ENCODE peak calls at places on chromosome 13, in seven cellular contexts. W, Y, X, P, V, E and H are unnamed samples.

GRCh38 chr13:78816592-78816991 is 157.6 kb upstream of the OBI1 start:
- DNase-seq in E (no peak), X (no peak), Y (no peak), W (no peak), P (peak; percentile 17), V (no peak), H (no peak)

GRCh38 chr13:36344886-36345437 is 1.2 kb downstream of the SPART start:
- DNase-seq in Y (no peak), P (peak; percentile 36), V (no peak), E (no peak), W (no peak), X (no peak), H (peak; percentile 20)

GRCh38 chr13:71149498-71150363 is 717.3 kb downstream of the DACH1 start:
- DNase-seq in P (no peak), X (no peak), W (no peak), E (no peak), Y (no peak), V (no peak), H (no peak)

GRCh38 chr13:113013878-113014751 is 45.1 kb downstream of the MCF2L start:
- DNase-seq in P (no peak), W (no peak), E (no peak), Y (no peak), V (no peak), X (no peak), H (no peak)

GRCh38 chr13:94312511-94313191 is 166.8 kb downstream of the DCT start:
- DNase-seq in V (no peak), X (no peak), P (no peak), W (no peak), Y (no peak), E (no peak), H (no peak)

GRCh38 chr13:51731759-51732158 is 72.2 kb downstream of the DHRS12 start:
- DNase-seq in Y (no peak), P (no peak), E (no peak), V (peak; percentile 52), W (no peak), X (peak; percentile 86), H (no peak)

GRCh38 chr13:32048816-32049215 is 17.2 kb downstream of the FRY start:
- DNase-seq in X (no peak), W (no peak), E (no peak), P (no peak), V (no peak), Y (no peak), H (no peak)

GRCh38 chr13:98972627-98973026 is 5.2 kb downstream of the DOCK9 start:
- DNase-seq in Y (no peak), X (peak; percentile 60), P (no peak), E (peak; percentile 75), V (no peak), W (no peak), H (no peak)

GRCh38 chr13:61258185-61258584 is 157.5 kb downstream of the PCDH20 start:
- DNase-seq in E (no peak), V (no peak), X (no peak), Y (no peak), W (no peak), P (no peak), H (no peak)

GRCh38 chr13:75960538-75960994 is 324.4 kb downstream of the LMO7 start:
- DNase-seq in W (no peak), X (no peak), V (no peak), P (no peak), E (no peak), Y (no peak), H (no peak)

GRCh38 chr13:58977085-58977484 is 1186.6 kb downstream of the DIAPH3 start:
- DNase-seq in E (no peak), P (no peak), V (no peak), W (no peak), X (no peak), Y (no peak), H (no peak)

GRCh38 chr13:96636310-96636709 is 358.0 kb downstream of the OXGR1 start:
- DNase-seq in X (no peak), E (no peak), Y (no peak), W (no peak), V (no peak), P (no peak), H (no peak)

GRCh38 chr13:100100115-100100879 is 11.4 kb downstream of the PCCA start:
- DNase-seq in P (no peak), Y (no peak), E (no peak), X (peak; percentile 57), W (no peak), V (no peak), H (peak; percentile 79)

GRCh38 chr13:91142572-91142971 is 204.9 kb upstream of the MIR17HG start:
- DNase-seq in P (no peak), E (peak; percentile 11), W (no peak), V (no peak), Y (no peak), X (peak; percentile 29), H (no peak)

GRCh38 chr13:67859904-67860303 is 629.8 kb upstream of the PCDH9 start:
- DNase-seq in Y (no peak), V (no peak), P (no peak), E (no peak), W (no peak), X (no peak), H (no peak)

GRCh38 chr13:73171242-73171641 is 112.4 kb downstream of the KLF5 start:
- DNase-seq in X (no peak), P (no peak), V (no peak), E (peak; percentile 74), Y (no peak), W (no peak), H (no peak)

GRCh38 chr13:111667757-111668156 is 347.3 kb downstream of the TEX29 start:
- DNase-seq in W (no peak), P (no peak), E (no peak), V (no peak), Y (no peak), X (no peak), H (no peak)

GRCh38 chr13:100349594-100349993 is 239.0 kb downstream of the GGACT start:
- DNase-seq in X (no peak), P (no peak), E (no peak), Y (no peak), V (no peak), W (no peak), H (no peak)

GRCh38 chr13:50320297-50320862 is 305.1 kb downstream of the KCNRG start:
- DNase-seq in V (peak; percentile 32), E (peak; percentile 40), W (no peak), P (no peak), X (peak; percentile 55), Y (no peak), H (no peak)

GRCh38 chr13:50319603-50320296 is 304.5 kb downstream of the KCNRG start:
- DNase-seq in E (no peak), Y (no peak), X (peak; percentile 62), P (no peak), W (no peak), V (peak; percentile 17), H (no peak)

GRCh38 chr13:109743706-109744453 is 42.5 kb downstream of the IRS2 start:
- DNase-seq in E (no peak), X (peak; percentile 66), W (no peak), P (no peak), Y (no peak), V (no peak), H (no peak)
- TF ChIP-seq CTCF in E (no peak), X (peak; percentile 17), W (no peak), P (no peak), Y (no peak), V (no peak), H (no peak)

DNA sequence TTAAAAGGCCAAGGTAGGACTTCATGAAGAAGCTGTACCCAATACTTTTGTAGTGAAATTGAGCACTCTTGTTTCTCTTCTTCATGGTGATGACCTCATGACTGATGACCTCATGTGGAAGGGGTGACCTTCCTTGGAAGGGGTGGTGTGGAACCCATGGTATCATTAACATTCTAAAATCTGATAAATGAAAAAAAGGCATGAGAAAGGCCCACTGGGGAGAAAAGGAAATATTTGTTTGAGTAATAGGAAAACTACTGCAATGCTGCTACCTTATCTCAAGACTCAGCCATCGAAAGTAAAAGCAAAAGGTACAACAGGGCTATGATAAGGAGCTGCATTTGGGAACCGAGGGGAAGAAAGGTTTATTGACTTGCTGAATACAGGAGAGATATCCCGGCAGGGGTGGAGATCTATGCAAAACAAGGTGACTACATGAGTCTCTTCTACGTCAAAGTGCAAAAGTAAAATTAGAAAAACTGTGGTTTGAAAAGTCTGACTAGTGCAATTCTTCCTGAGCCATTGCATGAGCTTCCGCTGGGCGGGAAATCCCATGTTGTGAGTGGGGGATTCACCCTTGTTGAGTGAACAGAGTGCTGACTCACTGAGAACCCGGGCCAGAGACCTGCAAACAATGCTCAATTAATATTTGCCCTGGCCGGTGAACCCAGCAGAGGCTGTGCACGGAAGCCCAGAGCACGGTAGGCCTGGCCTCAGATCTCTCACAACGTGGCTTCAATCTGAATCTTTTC is 138.9 kb upstream of the RFC3 start:
- DNase-seq in V (peak; percentile 35), Y (peak; percentile 72), E (peak; percentile 77), W (no peak), P (peak; percentile 1), X (peak; percentile 81), H (peak; percentile 68)
- H3K4me3 ChIP-seq in V (no peak overlapping the region), Y (peak overlapping the region; percentile 22), E (no peak overlapping the region), W (no peak overlapping the region), P (no peak overlapping the region), X (no peak overlapping the region), H (no peak overlapping the region)

GRCh38 chr13:28357247-28357825 is 137.6 kb downstream of the FLT1 start:
- DNase-seq in P (no peak), W (no peak), V (no peak), Y (no peak), X (no peak), E (no peak), H (no peak)
- TF ChIP-seq CTCF in P (no peak), W (no peak), V (no peak), Y (no peak), X (no peak), E (no peak), H (no peak)

GRCh38 chr13:24328145-24328544 is 18.8 kb downstream of the C1QTNF9 start:
- DNase-seq in V (no peak), P (peak; percentile 34), E (no peak), X (no peak), Y (no peak), W (no peak), H (no peak)
- H3K4me3 ChIP-seq in V (no peak overlapping the region), P (peak overlapping the region; percentile 29), E (no peak overlapping the region), X (no peak overlapping the region), Y (no peak overlapping the region), W (peak overlapping the region; percentile 18), H (no peak overlapping the region)

DNA sequence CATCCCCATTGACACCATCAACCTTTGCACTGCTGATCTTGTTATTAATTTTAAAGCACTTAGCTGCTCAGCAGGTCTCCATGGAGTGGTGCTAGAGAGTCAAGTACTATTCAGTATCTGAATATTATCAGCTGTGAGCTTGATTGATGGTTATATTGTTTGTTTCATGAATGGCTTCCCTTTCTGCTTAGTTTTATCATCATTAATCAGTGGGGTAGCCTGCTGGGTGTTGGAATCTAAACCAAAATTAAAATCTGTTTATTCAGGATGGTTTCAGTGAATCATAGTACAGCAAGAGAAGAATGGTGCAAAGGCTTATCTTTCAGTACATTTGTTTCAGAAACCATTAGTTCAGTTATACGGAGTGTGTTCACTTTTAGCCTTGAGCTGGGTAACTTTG is 42.5 kb upstream of the SCEL start:
- DNase-seq in Y (no peak), E (peak; percentile 41), V (no peak), X (no peak), W (no peak), P (no peak), H (no peak)
- TF ChIP-seq CTCF in Y (peak; percentile 48), E (peak; percentile 59), V (peak; percentile 37), X (peak; percentile 55), W (peak; percentile 53), P (peak; percentile 33), H (peak; percentile 54)